ENCODE peak calls at places on chromosomes 12 and 14, in nine cellular contexts. E is breast epithelium, F is fibroblast of mammary gland, J is OCI-LY7, A is GM12864, T is spleen, Z is upper lobe of right lung, O is fibroblast of pulmonary artery, W is epithelial cell of esophagus. N is an unnamed sample.
A peak's percentile ranks its signal among the peaks of the same experiment; 100 is the strongest.

GRCh38 chr14:63470877-63471565 is 72.2 kb downstream of the PPP2R5E start:
- DNase-seq in J (no peak), O (peak; percentile 73), T (no peak), A (no peak), Z (no peak), F (peak; percentile 82), W (peak; percentile 91), E (no peak), N (no peak)

GRCh38 chr14:35789651-35790050 is 19.4 kb downstream of the RALGAPA1 start:
- DNase-seq in T (no peak), J (no peak), O (no peak), A (no peak), F (peak; percentile 32), E (no peak), W (no peak), Z (no peak), N (no peak)

GRCh38 chr14:54687750-54688119 is 120.8 kb downstream of the SAMD4A start:
- DNase-seq in O (no peak), F (no peak), E (no peak), T (no peak), J (no peak), W (no peak), Z (no peak), A (no peak), N (no peak)

GRCh38 chr12:112013601-112014402 is 576 bp downstream of the ERP29 start:
- DNase-seq in W (peak; percentile 86), Z (peak; percentile 87), F (peak; percentile 74), A (peak; percentile 68), T (peak; percentile 92), E (peak; percentile 45), O (peak; percentile 82), J (peak; percentile 88), N (peak; percentile 73)

GRCh38 chr12:52956987-52957386 is 8.1 kb downstream of the KRT18 start:
- DNase-seq in Z (no peak), W (peak; percentile 24), T (no peak), E (no peak), A (no peak), J (peak; percentile 68), O (no peak), F (no peak), N (no peak)

GRCh38 chr12:105741786-105742566 is 396.8 kb downstream of the NUAK1 start:
- DNase-seq in Z (no peak), E (no peak), A (no peak), O (peak; percentile 97), W (peak; percentile 84), F (peak; percentile 82), J (no peak), T (no peak), N (no peak)

GRCh38 chr12:552466-552865 is 92.7 kb downstream of the B4GALNT3 start:
- DNase-seq in O (no peak), W (no peak), T (peak; percentile 44), E (no peak), Z (no peak), F (no peak), A (no peak), J (no peak), N (no peak)

GRCh38 chr14:102029956-102030355 is 56.9 kb downstream of the HSP90AA1 start:
- DNase-seq in A (no peak), J (no peak), O (no peak), E (no peak), W (no peak), F (peak; percentile 33), Z (no peak), T (no peak), N (no peak)

GRCh38 chr14:100738704-100739131 is 12.0 kb downstream of the DLK1 start:
- DNase-seq in W (no peak), E (no peak), T (peak; percentile 68), Z (peak; percentile 53), J (no peak), O (no peak), A (no peak), F (no peak), N (no peak)

GRCh38 chr12:97465012-97465345 is 2.4 kb downstream of the RMST start:
- DNase-seq in E (no peak), O (no peak), Z (no peak), W (no peak), T (no peak), J (no peak), F (no peak), A (no peak), N (no peak)

GRCh38 chr12:120254809-120255208 is 10.7 kb downstream of the PXN start:
- DNase-seq in A (no peak), E (no peak), W (no peak), F (no peak), Z (no peak), T (no peak), O (peak; percentile 50), J (no peak), N (no peak)

GRCh38 chr14:57928732-57929131 is 62.8 kb upstream of the SLC35F4 start:
- DNase-seq in E (no peak), A (no peak), T (no peak), O (no peak), W (no peak), Z (no peak), F (no peak), J (no peak), N (no peak)

GRCh38 chr14:96479435-96480146 is 22.6 kb upstream of the PAPOLA start:
- DNase-seq in Z (no peak), J (no peak), O (peak; percentile 42), T (no peak), A (no peak), W (no peak), F (no peak), E (no peak), N (no peak)

GRCh38 chr14:104499784-104500496 is 79.6 kb upstream of the C14orf180 start:
- DNase-seq in E (no peak), T (peak; percentile 56), O (no peak), F (no peak), Z (peak; percentile 57), A (no peak), J (no peak), W (no peak), N (no peak)
- TF ChIP-seq CTCF in E (no peak), T (no peak), O (no peak), F (no peak), Z (no peak), A (no peak), J (no peak), W (no peak), N (no peak)

GRCh38 chr12:24025153-24025798 is 75.8 kb upstream of the SOX5 start:
- DNase-seq in T (no peak), O (peak; percentile 24), E (no peak), F (peak; percentile 21), J (no peak), W (peak; percentile 14), A (no peak), Z (no peak), N (no peak)
- TF ChIP-seq CTCF in T (no peak), O (peak; percentile 59), E (no peak), F (peak; percentile 66), J (peak; percentile 65), W (peak; percentile 55), A (peak; percentile 46), Z (peak; percentile 31), N (no peak)

DNA sequence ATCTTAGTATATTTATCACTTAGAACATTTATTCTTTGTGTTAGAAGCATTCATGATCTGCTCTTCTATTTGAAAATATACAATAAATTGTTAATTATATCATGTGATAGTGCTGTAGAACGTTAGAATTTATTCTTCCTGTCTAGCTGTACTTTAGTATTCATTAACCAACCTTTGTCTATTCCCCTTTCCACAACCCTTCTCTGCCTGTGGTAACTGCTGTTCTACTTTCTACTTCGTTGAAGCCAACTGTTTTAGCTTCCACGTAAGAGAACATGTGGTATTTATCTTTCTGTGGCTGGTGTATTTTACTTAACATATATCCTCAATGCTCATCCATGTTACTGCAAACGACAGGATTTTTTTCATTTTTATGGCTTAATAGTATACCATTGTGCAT is 18.1 kb downstream of the TBC1D15 start:
- DNase-seq in W (no peak), O (no peak), T (no peak), Z (no peak), E (no peak), A (no peak), F (no peak), J (no peak), N (no peak)
- TF ChIP-seq CTCF in W (no peak), O (no peak), T (no peak), Z (no peak), E (no peak), A (no peak), F (no peak), J (no peak), N (no peak)

DNA sequence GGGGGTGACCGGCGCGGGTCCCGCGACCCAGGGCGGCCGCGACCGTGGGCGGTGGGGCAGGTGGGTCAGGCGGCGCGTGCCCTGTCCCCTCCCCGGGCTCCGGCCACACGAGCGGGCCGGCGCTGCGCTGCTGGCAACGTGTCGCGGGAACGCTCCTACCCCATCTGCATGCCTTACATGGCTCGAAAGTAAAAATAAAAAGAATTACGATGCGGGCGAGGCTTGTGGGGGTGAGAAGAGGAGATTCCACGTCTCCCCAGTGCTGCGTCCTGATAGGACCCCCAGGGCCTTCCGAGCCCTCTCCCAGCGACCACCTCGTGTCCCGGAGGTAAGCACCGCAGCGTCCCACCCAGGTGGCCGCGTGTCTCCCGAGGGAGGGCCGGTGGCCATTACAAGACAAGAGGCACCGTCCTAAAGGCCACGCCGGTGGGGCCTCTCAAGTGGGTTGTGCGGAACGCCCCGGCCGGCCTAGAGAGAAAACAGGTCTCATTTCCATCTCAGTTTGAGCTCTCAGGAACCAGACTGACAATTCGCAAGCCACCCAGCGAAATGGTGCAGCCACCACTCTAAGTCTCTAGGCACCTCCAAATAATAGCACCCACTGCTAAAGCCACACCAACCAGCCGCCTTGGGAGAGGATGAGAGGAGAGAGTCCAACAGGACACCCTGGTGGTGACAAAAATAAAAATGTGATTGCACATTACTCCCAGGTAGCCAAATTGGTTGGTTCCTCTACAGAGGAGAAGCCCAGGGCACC is 614 bp upstream of the FOXN3 start:
- DNase-seq in A (peak; percentile 63), O (peak; percentile 46), W (peak; percentile 69), T (peak; percentile 92), Z (peak; percentile 86), E (peak; percentile 58), J (peak; percentile 86), F (peak; percentile 48), N (peak; percentile 43)
- TF ChIP-seq CTCF in A (peak; percentile 60), O (peak; percentile 38), W (peak; percentile 64), T (peak; percentile 57), Z (peak; percentile 48), E (peak; percentile 75), J (peak; percentile 74), F (peak; percentile 30), N (no peak)